ENCODE peak calls at places on chromosomes 2 and 18, in nine cellular contexts. L is IMR-90, Y is tibial artery, W is AG09319, O is suprapubic skin, N is fibroblast of lung, Z is brain microvascular endothelial cell, M is fibroblast of villous mesenchyme, Q is astrocyte of the spinal cord. U is an unnamed sample.

GRCh38 chr2:20351555-20352229 is 1.0 kb upstream of the PUM2 start:
- DNase-seq in L (no peak), Y (no peak), W (no peak), O (no peak), N (no peak), Z (no peak), M (no peak), Q (no peak), U (no peak)

GRCh38 chr2:127737892-127738291 is 36.6 kb downstream of the SFT2D3 start:
- DNase-seq in L (peak), Y (no peak), W (no peak), O (no peak), N (no peak), Z (no peak), M (no peak), Q (no peak), U (no peak)

GRCh38 chr2:119178811-119179601 is 20.5 kb upstream of the C1QL2 start:
- DNase-seq in L (no peak), Y (no peak), W (no peak), O (no peak), N (no peak), Z (no peak), M (no peak), Q (no peak), U (no peak)

GRCh38 chr18:59395226-59396175 is 36.4 kb upstream of the LMAN1 start:
- DNase-seq in L (no peak), Y (no peak), W (no peak), O (no peak), N (no peak), Z (no peak), M (no peak), Q (no peak), U (no peak)

GRCh38 chr2:62305421-62306176 is 109.7 kb downstream of the B3GNT2 start:
- DNase-seq in L (no peak), Y (no peak), W (no peak), O (no peak), N (no peak), Z (no peak), M (peak), Q (no peak), U (no peak)

GRCh38 chr2:21415234-21415633 is 291.5 kb downstream of the TDRD15 start:
- DNase-seq in L (no peak), Y (no peak), W (no peak), O (no peak), N (no peak), Z (no peak), M (no peak), Q (no peak), U (no peak)

GRCh38 chr18:3223356-3223755 is 3.6 kb upstream of the MYOM1 start:
- DNase-seq in L (no peak), Y (no peak), W (no peak), O (no peak), N (no peak), Z (no peak), M (no peak), Q (no peak), U (no peak)

GRCh38 chr2:8609357-8609804 is 72.5 kb upstream of the ID2 start:
- DNase-seq in L (no peak), Y (no peak), W (no peak), O (peak), N (no peak), Z (no peak), M (peak), Q (no peak), U (no peak)

GRCh38 chr18:62157843-62158242 is 29.0 kb downstream of the PIGN start:
- DNase-seq in L (no peak), Y (no peak), W (no peak), O (no peak), N (no peak), Z (no peak), M (no peak), Q (no peak), U (no peak)

GRCh38 chr2:151976945-151977353 is 121.9 kb downstream of the CACNB4 start:
- DNase-seq in L (no peak), Y (no peak), W (no peak), O (no peak), N (no peak), Z (no peak), M (no peak), Q (no peak), U (no peak)

GRCh38 chr2:216849987-216850386 is 9.9 kb downstream of the TNP1 start:
- DNase-seq in L (no peak), Y (no peak), W (no peak), O (no peak), N (no peak), Z (no peak), M (no peak), Q (no peak), U (no peak)

GRCh38 chr2:168851674-168852320 is 38.4 kb downstream of the SPC25 start:
- DNase-seq in L (peak), Y (no peak), W (peak), O (no peak), N (peak), Z (peak), M (peak), Q (peak), U (no peak)

GRCh38 chr2:37188570-37188969 is at the start of gene SULT6B1:
- DNase-seq in L (no peak), Y (no peak), W (no peak), O (no peak), N (no peak), Z (no peak), M (no peak), Q (no peak), U (no peak)

GRCh38 chr2:219656523-219656922 is 29.1 kb downstream of the SLC4A3 start:
- DNase-seq in L (peak), Y (no peak), W (no peak), O (no peak), N (peak), Z (no peak), M (peak), Q (peak), U (no peak)

GRCh38 chr18:79732721-79733025 is 53.1 kb downstream of the CTDP1 start:
- DNase-seq in L (no peak), Y (no peak), W (no peak), O (no peak), N (no peak), Z (no peak), M (no peak), Q (no peak), U (no peak)

GRCh38 chr2:234631896-234632514 is 135.1 kb upstream of the ARL4C start:
- DNase-seq in L (no peak), Y (no peak), W (no peak), O (no peak), N (no peak), Z (no peak), M (no peak), Q (no peak), U (no peak)

GRCh38 chr2:234630676-234631350 is 133.9 kb upstream of the ARL4C start:
- DNase-seq in L (peak), Y (no peak), W (peak), O (no peak), N (peak), Z (no peak), M (peak), Q (peak), U (no peak)

GRCh38 chr2:234632527-234633391 is 135.9 kb upstream of the ARL4C start:
- DNase-seq in L (peak), Y (no peak), W (peak), O (no peak), N (peak), Z (peak), M (peak), Q (peak), U (no peak)

GRCh38 chr2:234633581-234634230 is 136.8 kb upstream of the ARL4C start:
- DNase-seq in L (no peak), Y (no peak), W (no peak), O (no peak), N (no peak), Z (no peak), M (no peak), Q (no peak), U (no peak)

GRCh38 chr2:234635284-234635683 is 138.4 kb upstream of the ARL4C start:
- DNase-seq in L (peak), Y (no peak), W (no peak), O (no peak), N (peak), Z (no peak), M (peak), Q (no peak), U (no peak)
- TF ChIP-seq CTCF in L (peak), Y (no peak), W (peak), O (no peak), N (peak), Z (no peak), M (peak), Q (peak), U (no peak)

GRCh38 chr18:27608742-27609141 is 423.6 kb upstream of the CHST9 start:
- DNase-seq in L (no peak), Y (no peak), W (no peak), O (no peak), N (no peak), Z (peak), M (no peak), Q (no peak), U (no peak)
- TF ChIP-seq CTCF in L (peak), Y (no peak), W (peak), O (peak), N (peak), Z (peak), M (peak), Q (peak), U (peak)

DNA sequence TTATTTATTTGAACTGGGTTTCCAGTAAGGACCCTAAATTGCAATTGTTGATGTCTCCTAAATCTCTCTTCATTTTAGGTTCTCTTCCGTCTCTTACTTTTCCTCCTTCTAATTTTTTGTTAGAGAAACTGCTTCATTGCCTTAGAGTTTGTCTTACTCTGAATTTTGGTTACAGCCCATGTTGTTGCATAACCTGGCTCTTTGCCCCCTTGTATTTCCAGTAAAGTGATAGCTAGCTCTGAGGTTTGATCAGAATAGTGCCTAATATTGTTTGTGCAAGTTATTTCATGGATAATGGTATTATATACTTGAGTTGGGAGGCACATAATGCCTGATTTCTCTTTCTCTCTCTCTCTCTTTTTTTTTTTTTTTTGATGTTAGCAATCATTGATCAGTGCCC is 71.8 kb downstream of the MGAT5 start:
- DNase-seq in L (no peak), Y (no peak), W (no peak), O (no peak), N (no peak), Z (no peak), M (no peak), Q (no peak), U (no peak)
- TF ChIP-seq CTCF in L (no peak), Y (no peak), W (no peak), O (no peak), N (no peak), Z (no peak), M (no peak), Q (no peak), U (no peak)

DNA sequence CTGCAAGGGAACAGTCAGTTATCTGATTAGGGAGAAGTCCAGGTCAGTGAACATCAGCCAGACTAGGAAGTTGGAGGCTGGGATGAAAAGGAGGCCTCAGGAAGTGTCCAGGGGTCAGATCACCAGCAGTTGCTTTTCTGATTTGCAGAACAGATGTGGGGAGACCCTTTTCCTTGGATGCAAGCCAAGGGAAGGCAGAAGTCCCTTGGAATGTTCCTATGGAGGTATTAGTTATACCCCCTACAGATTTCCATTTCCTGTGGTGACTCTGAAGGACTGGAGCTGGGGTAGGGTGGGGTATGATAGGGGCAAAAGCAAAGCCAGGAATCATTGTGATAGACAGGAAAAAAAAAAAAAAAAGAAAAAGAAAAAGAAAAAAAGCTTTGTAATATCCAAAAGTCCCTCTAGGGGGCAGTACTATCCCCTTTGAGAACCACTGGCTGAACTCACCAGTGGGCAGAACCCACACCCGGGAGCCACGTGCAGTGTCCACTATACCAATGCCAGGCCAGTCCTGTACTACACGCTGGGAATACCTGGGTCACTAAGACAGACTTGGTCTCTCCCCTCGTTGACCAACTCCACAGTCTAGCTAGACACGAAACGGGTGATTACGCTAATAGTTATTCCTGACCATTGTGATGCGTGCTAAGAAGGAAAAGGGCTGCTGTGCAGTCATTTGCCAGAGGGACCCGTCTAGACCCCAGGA is 7.4 kb downstream of the DYSF start:
- DNase-seq in L (no peak), Y (no peak), W (no peak), O (no peak), N (no peak), Z (no peak), M (no peak), Q (peak), U (peak)
- TF ChIP-seq CTCF in L (peak), Y (no peak), W (peak), O (no peak), N (peak), Z (peak), M (peak), Q (peak), U (peak)

DNA sequence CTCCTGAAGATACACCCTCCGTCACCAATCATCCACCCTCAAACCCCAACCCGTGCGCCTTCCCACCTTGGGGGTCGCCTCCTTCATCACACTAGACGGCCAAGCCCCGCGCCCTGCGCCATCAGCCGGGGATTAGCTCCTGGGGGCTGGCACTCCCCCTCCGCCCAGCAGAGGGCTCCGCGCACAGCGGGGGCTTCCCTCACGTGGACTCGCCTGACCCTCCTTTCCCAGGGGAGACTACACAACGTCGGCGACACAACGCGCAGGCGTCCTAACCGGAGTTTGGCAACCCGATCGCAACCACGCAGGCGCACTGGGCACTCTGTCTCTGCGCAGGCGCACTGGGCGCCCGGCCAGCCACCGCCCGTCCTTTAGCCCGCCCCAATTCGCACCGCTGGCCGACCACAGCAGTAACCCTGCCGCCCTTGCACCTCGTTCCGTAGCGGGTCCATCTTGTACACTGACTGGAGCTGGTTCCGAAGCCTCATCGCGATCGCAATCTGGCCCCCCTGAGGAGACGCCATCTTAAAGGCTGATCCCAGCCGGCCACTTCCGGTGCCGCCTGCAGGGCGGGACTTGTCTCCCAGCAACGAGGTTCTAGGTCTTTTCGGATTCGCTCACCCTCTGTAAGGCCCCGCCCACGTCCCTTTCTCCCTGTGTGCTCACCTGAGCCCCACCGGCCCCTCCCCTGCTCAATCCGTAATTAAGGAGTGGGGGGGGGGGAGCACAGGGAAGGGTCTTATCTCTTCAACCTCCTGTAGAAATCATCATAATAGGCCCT is at the start of gene PCGF1:
- DNase-seq in L (peak), Y (peak), W (peak), O (peak), N (peak), Z (peak), M (peak), Q (peak), U (peak)
- TF ChIP-seq CTCF in L (peak), Y (no peak), W (peak), O (peak), N (peak), Z (peak), M (peak), Q (peak), U (peak)

DNA sequence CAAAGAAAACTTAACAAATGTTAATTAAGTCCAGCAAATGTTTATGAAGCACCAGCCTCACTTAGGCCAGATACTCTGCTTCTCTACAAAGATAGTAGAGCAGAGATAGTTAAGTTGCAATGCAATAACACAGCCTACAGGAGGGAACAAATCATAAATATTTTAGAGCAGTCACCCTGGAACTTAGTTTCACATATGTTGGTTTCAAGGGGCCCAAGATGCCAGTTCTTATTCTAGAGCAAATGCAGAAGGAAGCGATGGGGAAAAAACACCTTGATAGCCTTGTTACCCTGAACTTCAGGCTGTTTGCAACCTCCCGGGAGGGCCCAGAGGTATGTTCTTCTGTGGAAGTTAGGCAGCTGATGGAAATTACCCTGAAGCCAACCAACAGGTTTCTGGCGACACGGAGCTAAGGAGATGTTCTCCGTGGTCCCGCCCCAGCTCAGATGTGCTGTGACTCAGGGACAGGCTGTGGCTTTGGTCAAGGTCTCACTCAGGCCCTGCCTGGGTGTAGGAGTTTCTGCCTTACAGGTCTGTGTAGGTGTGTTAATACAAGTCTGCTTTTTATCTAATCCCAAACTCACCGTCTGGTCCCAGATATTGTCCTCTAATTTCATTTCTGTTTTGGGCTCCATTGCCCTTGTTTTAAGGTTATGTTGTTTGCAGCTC is 3.8 kb downstream of the CTIF start:
- DNase-seq in L (no peak), Y (no peak), W (no peak), O (no peak), N (no peak), Z (no peak), M (no peak), Q (no peak), U (no peak)
- TF ChIP-seq CTCF in L (peak), Y (no peak), W (no peak), O (no peak), N (no peak), Z (no peak), M (no peak), Q (no peak), U (no peak)

GRCh38 chr2:233674314-233674713 is 2.6 kb downstream of the UGT1A9 start:
- DNase-seq in L (no peak), Y (no peak), W (no peak), O (no peak), N (no peak), Z (no peak), M (no peak), Q (no peak), U (no peak)

GRCh38 chr2:233676046-233676445 is 4.3 kb downstream of the UGT1A9 start:
- DNase-seq in L (no peak), Y (no peak), W (no peak), O (no peak), N (no peak), Z (peak), M (no peak), Q (peak), U (no peak)

GRCh38 chr2:233673896-233674295 is 2.2 kb downstream of the UGT1A9 start:
- DNase-seq in L (no peak), Y (no peak), W (no peak), O (no peak), N (no peak), Z (no peak), M (no peak), Q (no peak), U (no peak)

GRCh38 chr2:233671290-233672161 is at the start of gene UGT1A9:
- DNase-seq in L (no peak), Y (no peak), W (no peak), O (no peak), N (no peak), Z (no peak), M (no peak), Q (no peak), U (no peak)

GRCh38 chr2:233674995-233675394 is 3.3 kb downstream of the UGT1A9 start:
- DNase-seq in L (no peak), Y (no peak), W (no peak), O (no peak), N (no peak), Z (no peak), M (no peak), Q (no peak), U (no peak)
- TF ChIP-seq CTCF in L (no peak), Y (no peak), W (no peak), O (no peak), N (no peak), Z (peak), M (no peak), Q (no peak), U (no peak)